ENCODE peak calls at places on chromosomes 3 and 15, in five cellular contexts. One of them, this sample, is unnamed.

GRCh38 chr3:64575211-64575844 is 112.5 kb downstream of the ADAMTS9 start:
- DNase-seq in RPMI7951: peak; percentile 28
- DNase-seq in epithelial cell of esophagus: peak; percentile 46
- DNase-seq in stimulated activated CD8-positive, alpha-beta memory T cell treated with anti-CD3 and anti-CD28 coated beads, Interleukin-15, amount 100 ng/mL, for 24 hours: no peak
- DNase-seq in mesothelial cell of epicardium: no peak
- DNase-seq in this sample: no peak

GRCh38 chr15:83066034-83066760 is 855 bp downstream of the BTBD1 start:
- DNase-seq in stimulated activated CD8-positive, alpha-beta memory T cell treated with anti-CD3 and anti-CD28 coated beads, Interleukin-15, amount 100 ng/mL, for 24 hours: no peak
- DNase-seq in epithelial cell of esophagus: no peak
- DNase-seq in RPMI7951: no peak
- DNase-seq in mesothelial cell of epicardium: no peak
- DNase-seq in this sample: peak; percentile 30

GRCh38 chr15:56587686-56588085 is 122.7 kb upstream of the MNS1 start:
- DNase-seq in epithelial cell of esophagus: no peak
- DNase-seq in stimulated activated CD8-positive, alpha-beta memory T cell treated with anti-CD3 and anti-CD28 coated beads, Interleukin-15, amount 100 ng/mL, for 24 hours: no peak
- DNase-seq in RPMI7951: peak; percentile 20
- DNase-seq in mesothelial cell of epicardium: no peak
- DNase-seq in this sample: no peak

GRCh38 chr15:44812029-44812517 is 75.7 kb downstream of the TRIM69 start:
- DNase-seq in mesothelial cell of epicardium: no peak
- DNase-seq in stimulated activated CD8-positive, alpha-beta memory T cell treated with anti-CD3 and anti-CD28 coated beads, Interleukin-15, amount 100 ng/mL, for 24 hours: no peak
- DNase-seq in RPMI7951: no peak
- DNase-seq in epithelial cell of esophagus: peak; percentile 59
- DNase-seq in this sample: peak; percentile 31

GRCh38 chr3:22704571-22705354 is 498.4 kb upstream of the UBE2E2 start:
- DNase-seq in stimulated activated CD8-positive, alpha-beta memory T cell treated with anti-CD3 and anti-CD28 coated beads, Interleukin-15, amount 100 ng/mL, for 24 hours: no peak
- DNase-seq in mesothelial cell of epicardium: no peak
- DNase-seq in epithelial cell of esophagus: no peak
- DNase-seq in RPMI7951: no peak
- DNase-seq in this sample: no peak

GRCh38 chr15:75989045-75989444 is 23.2 kb downstream of the NRG4 start:
- DNase-seq in RPMI7951: no peak
- DNase-seq in mesothelial cell of epicardium: no peak
- DNase-seq in stimulated activated CD8-positive, alpha-beta memory T cell treated with anti-CD3 and anti-CD28 coated beads, Interleukin-15, amount 100 ng/mL, for 24 hours: no peak
- DNase-seq in epithelial cell of esophagus: no peak
- DNase-seq in this sample: no peak

GRCh38 chr15:23877502-23878412 is 190.7 kb upstream of the NDN start:
- DNase-seq in epithelial cell of esophagus: peak; percentile 40
- DNase-seq in RPMI7951: peak; percentile 20
- DNase-seq in stimulated activated CD8-positive, alpha-beta memory T cell treated with anti-CD3 and anti-CD28 coated beads, Interleukin-15, amount 100 ng/mL, for 24 hours: peak; percentile 9
- DNase-seq in mesothelial cell of epicardium: peak; percentile 45
- DNase-seq in this sample: peak; percentile 23

GRCh38 chr3:114380233-114380645 is 86.4 kb downstream of the TIGIT start:
- DNase-seq in RPMI7951: peak; percentile 93
- DNase-seq in stimulated activated CD8-positive, alpha-beta memory T cell treated with anti-CD3 and anti-CD28 coated beads, Interleukin-15, amount 100 ng/mL, for 24 hours: no peak
- DNase-seq in mesothelial cell of epicardium: no peak
- DNase-seq in epithelial cell of esophagus: peak; percentile 43
- DNase-seq in this sample: peak; percentile 82

GRCh38 chr3:159532577-159532976 is 456.1 kb upstream of the IL12A start:
- DNase-seq in epithelial cell of esophagus: no peak
- DNase-seq in mesothelial cell of epicardium: no peak
- DNase-seq in RPMI7951: peak; percentile 17
- DNase-seq in stimulated activated CD8-positive, alpha-beta memory T cell treated with anti-CD3 and anti-CD28 coated beads, Interleukin-15, amount 100 ng/mL, for 24 hours: no peak
- DNase-seq in this sample: no peak

GRCh38 chr3:89043406-89043947 is 63.9 kb upstream of the EPHA3 start:
- DNase-seq in epithelial cell of esophagus: no peak
- DNase-seq in stimulated activated CD8-positive, alpha-beta memory T cell treated with anti-CD3 and anti-CD28 coated beads, Interleukin-15, amount 100 ng/mL, for 24 hours: no peak
- DNase-seq in mesothelial cell of epicardium: no peak
- DNase-seq in RPMI7951: no peak
- DNase-seq in this sample: no peak

GRCh38 chr15:66251065-66251789 is 2.3 kb downstream of the MEGF11 start:
- DNase-seq in stimulated activated CD8-positive, alpha-beta memory T cell treated with anti-CD3 and anti-CD28 coated beads, Interleukin-15, amount 100 ng/mL, for 24 hours: no peak
- DNase-seq in RPMI7951: no peak
- DNase-seq in epithelial cell of esophagus: no peak
- DNase-seq in mesothelial cell of epicardium: no peak
- DNase-seq in this sample: no peak

GRCh38 chr3:55000546-55000945 is 72.7 kb upstream of the LRTM1 start:
- DNase-seq in epithelial cell of esophagus: peak; percentile 52
- DNase-seq in mesothelial cell of epicardium: no peak
- DNase-seq in RPMI7951: peak; percentile 98
- DNase-seq in stimulated activated CD8-positive, alpha-beta memory T cell treated with anti-CD3 and anti-CD28 coated beads, Interleukin-15, amount 100 ng/mL, for 24 hours: no peak
- DNase-seq in this sample: no peak

GRCh38 chr15:57820119-57820518 is 113.6 kb downstream of the POLR2M start:
- DNase-seq in epithelial cell of esophagus: peak; percentile 58
- DNase-seq in stimulated activated CD8-positive, alpha-beta memory T cell treated with anti-CD3 and anti-CD28 coated beads, Interleukin-15, amount 100 ng/mL, for 24 hours: no peak
- DNase-seq in mesothelial cell of epicardium: no peak
- DNase-seq in RPMI7951: peak; percentile 10
- DNase-seq in this sample: no peak

GRCh38 chr3:98701276-98701675 is 61.9 kb upstream of the ST3GAL6 start:
- DNase-seq in stimulated activated CD8-positive, alpha-beta memory T cell treated with anti-CD3 and anti-CD28 coated beads, Interleukin-15, amount 100 ng/mL, for 24 hours: no peak
- DNase-seq in RPMI7951: no peak
- DNase-seq in mesothelial cell of epicardium: no peak
- DNase-seq in epithelial cell of esophagus: no peak
- DNase-seq in this sample: no peak

This sample was measured in heart left ventricle.